ENCODE peak calls at places on chromosomes 2 and 18, in nine cellular contexts. One of them, this sample, is unnamed.

GRCh38 chr2:45675130-45675812 is 23.8 kb downstream of the PRKCE start:
- DNase-seq in T-helper 9 cell: no peak
- DNase-seq in activated CD4-positive, alpha-beta T cell treated with anti-CD3 and anti-CD28 coated beads, Interleukin-2, amount 10 ng/mL, durations not matched to agents 7 days and 5 days: no peak
- DNase-seq in NCI-H1092: no peak
- DNase-seq in KG1: no peak
- DNase-seq in NCI-H774: peak
- DNase-seq in PC-3: peak
- DNase-seq in hippocampal formation: no peak
- DNase-seq in putamen: no peak
- DNase-seq in this sample: no peak

GRCh38 chr2:239473211-239473805 is 72.5 kb upstream of the HDAC4 start:
- DNase-seq in T-helper 9 cell: no peak
- DNase-seq in activated CD4-positive, alpha-beta T cell treated with anti-CD3 and anti-CD28 coated beads, Interleukin-2, amount 10 ng/mL, durations not matched to agents 7 days and 5 days: no peak
- DNase-seq in NCI-H1092: no peak
- DNase-seq in KG1: no peak
- DNase-seq in NCI-H774: no peak
- DNase-seq in PC-3: no peak
- DNase-seq in hippocampal formation: no peak
- DNase-seq in putamen: no peak
- DNase-seq in this sample: no peak

GRCh38 chr2:212957624-212958023 is 193.8 kb downstream of the IKZF2 start:
- DNase-seq in T-helper 9 cell: no peak
- DNase-seq in activated CD4-positive, alpha-beta T cell treated with anti-CD3 and anti-CD28 coated beads, Interleukin-2, amount 10 ng/mL, durations not matched to agents 7 days and 5 days: no peak
- DNase-seq in NCI-H1092: no peak
- DNase-seq in KG1: no peak
- DNase-seq in NCI-H774: no peak
- DNase-seq in PC-3: no peak
- DNase-seq in hippocampal formation: no peak
- DNase-seq in putamen: no peak
- DNase-seq in this sample: no peak

GRCh38 chr2:202375611-202376408 is at the start of gene BMPR2:
- DNase-seq in T-helper 9 cell: peak
- DNase-seq in activated CD4-positive, alpha-beta T cell treated with anti-CD3 and anti-CD28 coated beads, Interleukin-2, amount 10 ng/mL, durations not matched to agents 7 days and 5 days: peak
- DNase-seq in NCI-H1092: peak
- DNase-seq in KG1: peak
- DNase-seq in NCI-H774: peak
- DNase-seq in PC-3: peak
- DNase-seq in hippocampal formation: peak
- DNase-seq in putamen: peak
- DNase-seq in this sample: peak

GRCh38 chr2:99864561-99865216 is 277.7 kb downstream of the AFF3 start:
- DNase-seq in T-helper 9 cell: no peak
- DNase-seq in activated CD4-positive, alpha-beta T cell treated with anti-CD3 and anti-CD28 coated beads, Interleukin-2, amount 10 ng/mL, durations not matched to agents 7 days and 5 days: no peak
- DNase-seq in NCI-H1092: peak
- DNase-seq in KG1: no peak
- DNase-seq in NCI-H774: no peak
- DNase-seq in PC-3: no peak
- DNase-seq in hippocampal formation: no peak
- DNase-seq in putamen: no peak
- DNase-seq in this sample: no peak

GRCh38 chr18:79763407-79763806 is 34.3 kb upstream of the KCNG2 start:
- DNase-seq in T-helper 9 cell: no peak
- DNase-seq in activated CD4-positive, alpha-beta T cell treated with anti-CD3 and anti-CD28 coated beads, Interleukin-2, amount 10 ng/mL, durations not matched to agents 7 days and 5 days: no peak
- DNase-seq in NCI-H1092: no peak
- DNase-seq in KG1: no peak
- DNase-seq in NCI-H774: no peak
- DNase-seq in PC-3: no peak
- DNase-seq in hippocampal formation: no peak
- DNase-seq in putamen: no peak
- DNase-seq in this sample: no peak

GRCh38 chr2:11835403-11835802 is 89.0 kb downstream of the LPIN1 start:
- DNase-seq in T-helper 9 cell: no peak
- DNase-seq in activated CD4-positive, alpha-beta T cell treated with anti-CD3 and anti-CD28 coated beads, Interleukin-2, amount 10 ng/mL, durations not matched to agents 7 days and 5 days: no peak
- DNase-seq in NCI-H1092: no peak
- DNase-seq in KG1: no peak
- DNase-seq in NCI-H774: no peak
- DNase-seq in PC-3: peak
- DNase-seq in hippocampal formation: no peak
- DNase-seq in putamen: no peak
- DNase-seq in this sample: no peak

GRCh38 chr2:50591021-50591420 is 440.9 kb downstream of the NRXN1 start:
- DNase-seq in T-helper 9 cell: no peak
- DNase-seq in activated CD4-positive, alpha-beta T cell treated with anti-CD3 and anti-CD28 coated beads, Interleukin-2, amount 10 ng/mL, durations not matched to agents 7 days and 5 days: no peak
- DNase-seq in NCI-H1092: no peak
- DNase-seq in KG1: no peak
- DNase-seq in NCI-H774: no peak
- DNase-seq in PC-3: no peak
- DNase-seq in hippocampal formation: no peak
- DNase-seq in putamen: no peak
- DNase-seq in this sample: no peak

GRCh38 chr2:42230891-42231290 is 61.7 kb downstream of the EML4 start:
- DNase-seq in T-helper 9 cell: no peak
- DNase-seq in activated CD4-positive, alpha-beta T cell treated with anti-CD3 and anti-CD28 coated beads, Interleukin-2, amount 10 ng/mL, durations not matched to agents 7 days and 5 days: no peak
- DNase-seq in NCI-H1092: no peak
- DNase-seq in KG1: no peak
- DNase-seq in NCI-H774: no peak
- DNase-seq in PC-3: no peak
- DNase-seq in hippocampal formation: no peak
- DNase-seq in putamen: no peak
- DNase-seq in this sample: no peak

GRCh38 chr2:146048141-146048540 is 1528.2 kb upstream of the ZEB2 start:
- DNase-seq in T-helper 9 cell: no peak
- DNase-seq in activated CD4-positive, alpha-beta T cell treated with anti-CD3 and anti-CD28 coated beads, Interleukin-2, amount 10 ng/mL, durations not matched to agents 7 days and 5 days: no peak
- DNase-seq in NCI-H1092: no peak
- DNase-seq in KG1: no peak
- DNase-seq in NCI-H774: no peak
- DNase-seq in PC-3: no peak
- DNase-seq in hippocampal formation: no peak
- DNase-seq in putamen: no peak
- DNase-seq in this sample: no peak

GRCh38 chr2:121872651-121873050 is 117.2 kb downstream of the TSN start:
- DNase-seq in T-helper 9 cell: no peak
- DNase-seq in activated CD4-positive, alpha-beta T cell treated with anti-CD3 and anti-CD28 coated beads, Interleukin-2, amount 10 ng/mL, durations not matched to agents 7 days and 5 days: no peak
- DNase-seq in NCI-H1092: no peak
- DNase-seq in KG1: no peak
- DNase-seq in NCI-H774: no peak
- DNase-seq in PC-3: no peak
- DNase-seq in hippocampal formation: no peak
- DNase-seq in putamen: no peak
- DNase-seq in this sample: no peak

GRCh38 chr2:177143444-177143843 is 69.2 kb upstream of the HNRNPA3 start:
- DNase-seq in T-helper 9 cell: no peak
- DNase-seq in activated CD4-positive, alpha-beta T cell treated with anti-CD3 and anti-CD28 coated beads, Interleukin-2, amount 10 ng/mL, durations not matched to agents 7 days and 5 days: no peak
- DNase-seq in NCI-H1092: no peak
- DNase-seq in KG1: no peak
- DNase-seq in NCI-H774: no peak
- DNase-seq in PC-3: peak
- DNase-seq in hippocampal formation: no peak
- DNase-seq in putamen: no peak
- DNase-seq in this sample: no peak

GRCh38 chr2:68167186-68167585 is 9.5 kb downstream of the PNO1 start:
- DNase-seq in T-helper 9 cell: no peak
- DNase-seq in activated CD4-positive, alpha-beta T cell treated with anti-CD3 and anti-CD28 coated beads, Interleukin-2, amount 10 ng/mL, durations not matched to agents 7 days and 5 days: no peak
- DNase-seq in NCI-H1092: no peak
- DNase-seq in KG1: no peak
- DNase-seq in NCI-H774: no peak
- DNase-seq in PC-3: no peak
- DNase-seq in hippocampal formation: no peak
- DNase-seq in putamen: no peak
- DNase-seq in this sample: no peak

GRCh38 chr2:229454934-229455631 is 184.0 kb upstream of the PID1 start:
- DNase-seq in T-helper 9 cell: no peak
- DNase-seq in activated CD4-positive, alpha-beta T cell treated with anti-CD3 and anti-CD28 coated beads, Interleukin-2, amount 10 ng/mL, durations not matched to agents 7 days and 5 days: no peak
- DNase-seq in NCI-H1092: no peak
- DNase-seq in KG1: no peak
- DNase-seq in NCI-H774: no peak
- DNase-seq in PC-3: peak
- DNase-seq in hippocampal formation: no peak
- DNase-seq in putamen: no peak
- DNase-seq in this sample: no peak

GRCh38 chr2:36716136-36716535 is 19.6 kb downstream of the VIT start:
- DNase-seq in T-helper 9 cell: no peak
- DNase-seq in activated CD4-positive, alpha-beta T cell treated with anti-CD3 and anti-CD28 coated beads, Interleukin-2, amount 10 ng/mL, durations not matched to agents 7 days and 5 days: no peak
- DNase-seq in NCI-H1092: no peak
- DNase-seq in KG1: no peak
- DNase-seq in NCI-H774: no peak
- DNase-seq in PC-3: no peak
- DNase-seq in hippocampal formation: no peak
- DNase-seq in putamen: no peak
- DNase-seq in this sample: no peak